ENCODE peak calls at places on chromosomes 3 and 15, in eight cellular contexts. One of them, this sample, is unnamed.

GRCh38 chr3:11096266-11097135 is 57.8 kb upstream of the HRH1 start:
- DNase-seq in CD4-positive, alpha-beta T cell: peak
- DNase-seq in NB4: peak
- DNase-seq in A549: peak
- DNase-seq in CD8-positive, alpha-beta T cell: peak
- DNase-seq in psoas muscle: peak
- DNase-seq in kidney: peak
- DNase-seq in cardiac fibroblast: peak
- DNase-seq in this sample: no peak

GRCh38 chr3:183324083-183324482 is 71.0 kb downstream of the B3GNT5 start:
- DNase-seq in CD8-positive, alpha-beta T cell: no peak
- DNase-seq in A549: no peak
- DNase-seq in CD4-positive, alpha-beta T cell: no peak
- DNase-seq in kidney: no peak
- DNase-seq in cardiac fibroblast: peak
- DNase-seq in psoas muscle: no peak
- DNase-seq in NB4: no peak
- DNase-seq in this sample: no peak

GRCh38 chr3:71219744-71220638 is 363.5 kb downstream of the FOXP1 start:
- DNase-seq in A549: no peak
- DNase-seq in kidney: no peak
- DNase-seq in CD4-positive, alpha-beta T cell: no peak
- DNase-seq in psoas muscle: no peak
- DNase-seq in CD8-positive, alpha-beta T cell: peak
- DNase-seq in cardiac fibroblast: no peak
- DNase-seq in NB4: no peak
- DNase-seq in this sample: no peak

GRCh38 chr3:4907647-4908046 is 71.6 kb upstream of the BHLHE40 start:
- DNase-seq in A549: no peak
- DNase-seq in CD8-positive, alpha-beta T cell: no peak
- DNase-seq in cardiac fibroblast: no peak
- DNase-seq in psoas muscle: no peak
- DNase-seq in CD4-positive, alpha-beta T cell: no peak
- DNase-seq in NB4: no peak
- DNase-seq in kidney: no peak
- DNase-seq in this sample: no peak

GRCh38 chr3:18127864-18128185 is 297.3 kb downstream of the SATB1 start:
- DNase-seq in NB4: peak
- DNase-seq in CD8-positive, alpha-beta T cell: no peak
- DNase-seq in kidney: no peak
- DNase-seq in CD4-positive, alpha-beta T cell: no peak
- DNase-seq in psoas muscle: no peak
- DNase-seq in cardiac fibroblast: no peak
- DNase-seq in A549: no peak
- DNase-seq in this sample: no peak

GRCh38 chr3:139339219-139339906 is 4.5 kb upstream of the MRPS22 start:
- DNase-seq in cardiac fibroblast: no peak
- DNase-seq in NB4: peak
- DNase-seq in CD8-positive, alpha-beta T cell: no peak
- DNase-seq in A549: no peak
- DNase-seq in kidney: peak
- DNase-seq in psoas muscle: no peak
- DNase-seq in CD4-positive, alpha-beta T cell: no peak
- DNase-seq in this sample: no peak

GRCh38 chr3:129587061-129587460 is 19.4 kb downstream of the PLXND1 start:
- DNase-seq in NB4: no peak
- DNase-seq in psoas muscle: peak
- DNase-seq in CD4-positive, alpha-beta T cell: no peak
- DNase-seq in A549: peak
- DNase-seq in cardiac fibroblast: peak
- DNase-seq in kidney: no peak
- DNase-seq in CD8-positive, alpha-beta T cell: no peak
- DNase-seq in this sample: no peak

GRCh38 chr3:143309622-143310190 is 190.1 kb downstream of the CHST2 start:
- DNase-seq in cardiac fibroblast: no peak
- DNase-seq in A549: no peak
- DNase-seq in CD8-positive, alpha-beta T cell: no peak
- DNase-seq in CD4-positive, alpha-beta T cell: no peak
- DNase-seq in psoas muscle: no peak
- DNase-seq in NB4: no peak
- DNase-seq in kidney: no peak
- DNase-seq in this sample: no peak

GRCh38 chr3:80244390-80244789 is 476.6 kb upstream of the ROBO1 start:
- DNase-seq in CD8-positive, alpha-beta T cell: no peak
- DNase-seq in cardiac fibroblast: peak
- DNase-seq in A549: no peak
- DNase-seq in kidney: no peak
- DNase-seq in psoas muscle: no peak
- DNase-seq in NB4: no peak
- DNase-seq in CD4-positive, alpha-beta T cell: no peak
- DNase-seq in this sample: no peak

GRCh38 chr3:175743733-175744400 is 884.7 kb downstream of the NAALADL2 start:
- DNase-seq in NB4: no peak
- DNase-seq in CD8-positive, alpha-beta T cell: no peak
- DNase-seq in psoas muscle: no peak
- DNase-seq in kidney: no peak
- DNase-seq in cardiac fibroblast: peak
- DNase-seq in CD4-positive, alpha-beta T cell: no peak
- DNase-seq in A549: peak
- DNase-seq in this sample: no peak

GRCh38 chr3:79724206-79724605 is 43.6 kb downstream of the ROBO1 start:
- DNase-seq in CD4-positive, alpha-beta T cell: no peak
- DNase-seq in CD8-positive, alpha-beta T cell: no peak
- DNase-seq in A549: peak
- DNase-seq in kidney: no peak
- DNase-seq in psoas muscle: no peak
- DNase-seq in cardiac fibroblast: no peak
- DNase-seq in NB4: peak
- DNase-seq in this sample: no peak

GRCh38 chr15:78131295-78132021 is at the start of gene CIB2:
- DNase-seq in A549: peak
- DNase-seq in CD4-positive, alpha-beta T cell: peak
- DNase-seq in kidney: peak
- DNase-seq in NB4: peak
- DNase-seq in cardiac fibroblast: peak
- DNase-seq in psoas muscle: peak
- DNase-seq in CD8-positive, alpha-beta T cell: peak
- DNase-seq in this sample: peak

GRCh38 chr3:182233957-182234356 is 522.2 kb downstream of the SOX2 start:
- DNase-seq in A549: no peak
- DNase-seq in CD8-positive, alpha-beta T cell: no peak
- DNase-seq in cardiac fibroblast: no peak
- DNase-seq in CD4-positive, alpha-beta T cell: no peak
- DNase-seq in NB4: no peak
- DNase-seq in kidney: no peak
- DNase-seq in psoas muscle: no peak
- DNase-seq in this sample: no peak

GRCh38 chr3:354433-354832 is 157.9 kb downstream of the CHL1 start:
- DNase-seq in cardiac fibroblast: peak
- DNase-seq in A549: peak
- DNase-seq in CD4-positive, alpha-beta T cell: no peak
- DNase-seq in NB4: peak
- DNase-seq in CD8-positive, alpha-beta T cell: no peak
- DNase-seq in psoas muscle: no peak
- DNase-seq in kidney: no peak
- DNase-seq in this sample: peak

GRCh38 chr3:127761101-127761802 is 61.1 kb downstream of the MGLL start:
- DNase-seq in CD4-positive, alpha-beta T cell: no peak
- DNase-seq in CD8-positive, alpha-beta T cell: no peak
- DNase-seq in cardiac fibroblast: no peak
- DNase-seq in A549: no peak
- DNase-seq in psoas muscle: no peak
- DNase-seq in NB4: peak
- DNase-seq in kidney: peak
- DNase-seq in this sample: no peak

GRCh38 chr3:194870394-194871110 is 184.9 kb downstream of the FAM43A start:
- DNase-seq in A549: peak
- DNase-seq in psoas muscle: no peak
- DNase-seq in kidney: no peak
- DNase-seq in NB4: no peak
- DNase-seq in CD4-positive, alpha-beta T cell: no peak
- DNase-seq in cardiac fibroblast: peak
- DNase-seq in CD8-positive, alpha-beta T cell: no peak
- DNase-seq in this sample: no peak

GRCh38 chr3:25144430-25144829 is 283.6 kb upstream of the RARB start:
- DNase-seq in NB4: no peak
- DNase-seq in CD4-positive, alpha-beta T cell: no peak
- DNase-seq in cardiac fibroblast: no peak
- DNase-seq in CD8-positive, alpha-beta T cell: no peak
- DNase-seq in kidney: no peak
- DNase-seq in psoas muscle: no peak
- DNase-seq in A549: no peak
- DNase-seq in this sample: no peak

GRCh38 chr3:119360046-119360445 is 65.9 kb downstream of the ARHGAP31 start:
- DNase-seq in cardiac fibroblast: no peak
- DNase-seq in CD8-positive, alpha-beta T cell: no peak
- DNase-seq in psoas muscle: no peak
- DNase-seq in CD4-positive, alpha-beta T cell: no peak
- DNase-seq in NB4: no peak
- DNase-seq in kidney: no peak
- DNase-seq in A549: no peak
- DNase-seq in this sample: no peak

GRCh38 chr3:78101363-78101762 is 1061.5 kb downstream of the ROBO2 start:
- DNase-seq in CD4-positive, alpha-beta T cell: no peak
- DNase-seq in A549: no peak
- DNase-seq in NB4: no peak
- DNase-seq in cardiac fibroblast: peak
- DNase-seq in kidney: no peak
- DNase-seq in psoas muscle: no peak
- DNase-seq in CD8-positive, alpha-beta T cell: no peak
- DNase-seq in this sample: no peak

GRCh38 chr3:8445861-8446260 is 55.8 kb upstream of the LMCD1 start:
- DNase-seq in A549: peak
- DNase-seq in kidney: no peak
- DNase-seq in psoas muscle: no peak
- DNase-seq in CD4-positive, alpha-beta T cell: no peak
- DNase-seq in cardiac fibroblast: peak
- DNase-seq in NB4: no peak
- DNase-seq in CD8-positive, alpha-beta T cell: no peak
- DNase-seq in this sample: no peak

DNA sequence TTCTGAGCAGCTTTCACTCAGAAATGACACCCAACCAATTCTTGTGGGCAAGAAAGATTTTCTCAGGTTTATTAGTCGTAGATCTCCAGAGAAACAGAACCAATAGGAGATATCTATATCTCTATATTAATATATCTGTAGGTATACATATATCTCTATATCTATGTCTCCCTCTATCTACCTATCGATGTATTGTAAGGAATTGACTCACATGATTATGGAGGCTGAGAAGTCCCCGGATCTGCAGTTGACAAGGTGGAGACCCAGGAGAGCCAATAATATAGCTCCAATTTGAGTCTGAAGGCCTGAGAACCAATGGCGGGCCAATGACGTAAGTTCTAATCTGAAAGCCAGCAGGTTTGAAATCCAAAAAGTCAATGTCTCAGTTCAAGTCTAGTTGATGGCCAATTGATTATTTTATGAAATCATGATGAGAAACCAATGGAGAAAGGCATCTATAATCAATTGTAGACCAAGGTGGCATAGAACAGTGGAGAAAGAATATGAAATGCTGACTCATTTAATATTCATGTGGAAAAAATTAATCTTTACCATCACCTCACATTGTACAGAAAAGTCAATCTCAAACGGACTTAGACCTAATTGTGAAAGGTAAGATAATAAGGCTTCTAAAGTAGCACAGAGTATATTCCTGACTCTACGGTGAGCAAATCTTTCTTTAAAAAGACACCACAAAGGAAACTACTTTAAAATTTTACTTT is 65.6 kb upstream of the CHRNA7 start:
- DNase-seq in kidney: no peak
- DNase-seq in CD8-positive, alpha-beta T cell: no peak
- DNase-seq in A549: no peak
- DNase-seq in cardiac fibroblast: no peak
- DNase-seq in NB4: no peak
- DNase-seq in CD4-positive, alpha-beta T cell: no peak
- DNase-seq in psoas muscle: no peak
- DNase-seq in this sample: no peak
- TF ChIP-seq CTCF in kidney: no peak
- TF ChIP-seq CTCF in CD8-positive, alpha-beta T cell: no peak
- TF ChIP-seq CTCF in A549: peak
- TF ChIP-seq CTCF in cardiac fibroblast: no peak
- TF ChIP-seq CTCF in NB4: no peak
- TF ChIP-seq CTCF in CD4-positive, alpha-beta T cell: no peak
- TF ChIP-seq CTCF in psoas muscle: no peak
- TF ChIP-seq CTCF in this sample: no peak

GRCh38 chr15:88981244-88982215 is 68.4 kb upstream of the MFGE8 start:
- DNase-seq in psoas muscle: no peak
- DNase-seq in A549: peak
- DNase-seq in NB4: no peak
- DNase-seq in CD4-positive, alpha-beta T cell: no peak
- DNase-seq in CD8-positive, alpha-beta T cell: no peak
- DNase-seq in kidney: no peak
- DNase-seq in cardiac fibroblast: no peak
- DNase-seq in this sample: no peak
- TF ChIP-seq CTCF in psoas muscle: no peak
- TF ChIP-seq CTCF in A549: no peak
- TF ChIP-seq CTCF in NB4: no peak
- TF ChIP-seq CTCF in CD4-positive, alpha-beta T cell: no peak
- TF ChIP-seq CTCF in CD8-positive, alpha-beta T cell: no peak
- TF ChIP-seq CTCF in kidney: no peak
- TF ChIP-seq CTCF in cardiac fibroblast: no peak
- TF ChIP-seq CTCF in this sample: no peak

DNA sequence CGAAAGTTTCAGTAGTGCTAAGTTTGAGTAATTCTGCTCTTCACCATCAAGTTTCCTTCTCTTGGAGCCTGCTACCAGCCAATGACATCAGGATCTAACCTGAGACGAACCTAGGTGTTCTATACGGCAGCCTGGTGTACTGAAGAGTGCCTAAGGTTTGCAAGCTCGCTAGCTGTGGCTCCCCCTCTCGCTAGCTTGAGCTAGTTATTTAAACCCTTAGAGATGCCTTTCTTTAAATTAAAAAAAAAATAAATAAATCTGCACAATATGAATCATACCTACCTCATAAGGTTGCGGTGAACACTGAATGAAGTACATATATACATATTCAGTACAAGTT is 1.4 kb upstream of the COL8A1 start:
- DNase-seq in A549: no peak
- DNase-seq in CD4-positive, alpha-beta T cell: no peak
- DNase-seq in cardiac fibroblast: peak
- DNase-seq in psoas muscle: no peak
- DNase-seq in NB4: no peak
- DNase-seq in CD8-positive, alpha-beta T cell: no peak
- DNase-seq in kidney: no peak
- DNase-seq in this sample: no peak
- TF ChIP-seq CTCF in A549: no peak
- TF ChIP-seq CTCF in CD4-positive, alpha-beta T cell: no peak
- TF ChIP-seq CTCF in cardiac fibroblast: peak
- TF ChIP-seq CTCF in psoas muscle: no peak
- TF ChIP-seq CTCF in NB4: no peak
- TF ChIP-seq CTCF in CD8-positive, alpha-beta T cell: no peak
- TF ChIP-seq CTCF in kidney: no peak
- TF ChIP-seq CTCF in this sample: no peak

DNA sequence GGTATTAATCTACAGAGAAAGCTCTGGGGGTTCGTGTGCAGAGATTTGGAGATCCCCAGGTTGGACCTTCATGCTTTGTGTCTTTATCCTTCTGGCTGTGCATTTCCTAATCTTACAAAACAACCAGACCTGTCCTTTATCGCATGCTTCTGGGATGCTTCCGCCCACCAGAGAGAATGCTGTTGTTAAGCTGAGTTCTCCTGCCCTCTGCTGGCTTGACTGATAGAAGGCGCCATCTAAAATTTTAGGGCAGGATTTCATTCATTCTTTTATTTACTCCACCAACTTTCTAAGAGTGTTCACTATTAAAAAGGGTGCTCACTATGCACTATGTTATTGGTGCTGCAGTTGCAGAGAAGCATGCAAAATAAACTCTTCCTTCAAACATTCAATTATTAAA is 8.7 kb upstream of the SST start:
- DNase-seq in A549: peak
- DNase-seq in CD4-positive, alpha-beta T cell: no peak
- DNase-seq in CD8-positive, alpha-beta T cell: peak
- DNase-seq in NB4: peak
- DNase-seq in kidney: no peak
- DNase-seq in psoas muscle: no peak
- DNase-seq in cardiac fibroblast: peak
- DNase-seq in this sample: peak
- TF ChIP-seq CTCF in A549: peak
- TF ChIP-seq CTCF in CD4-positive, alpha-beta T cell: no peak
- TF ChIP-seq CTCF in CD8-positive, alpha-beta T cell: no peak
- TF ChIP-seq CTCF in NB4: peak
- TF ChIP-seq CTCF in kidney: peak
- TF ChIP-seq CTCF in psoas muscle: peak
- TF ChIP-seq CTCF in cardiac fibroblast: peak
- TF ChIP-seq CTCF in this sample: peak

This sample was measured in progenitor cell of endocrine pancreas.